ENCODE peak calls at places on chromosomes 1 and 21, in four cellular contexts. O is A673, E is left lung, J is AG04450. P is an unnamed sample.
A peak's percentile ranks its signal among the peaks of the same experiment; 100 is the strongest.

GRCh38 chr1:230753586-230754251 is 6.5 kb downstream of the CAPN9 start:
- DNase-seq in O (peak; percentile 68), E (peak; percentile 34), J (no peak), P (peak; percentile 72)

GRCh38 chr1:233300326-233300725 is 4.8 kb upstream of the PCNX2 start:
- DNase-seq in O (no peak), E (no peak), J (peak; percentile 18), P (no peak)

GRCh38 chr21:45515241-45516061 is 26.8 kb downstream of the SLC19A1 start:
- DNase-seq in O (no peak), E (peak; percentile 27), J (no peak), P (no peak)

GRCh38 chr1:77275194-77275593 is 6.6 kb upstream of the AK5 start:
- DNase-seq in O (no peak), E (no peak), J (no peak), P (no peak)

GRCh38 chr1:31701137-31701736 is 2.6 kb downstream of the COL16A1 start:
- DNase-seq in O (peak; percentile 91), E (peak; percentile 84), J (peak; percentile 94), P (peak; percentile 76)

GRCh38 chr1:52633291-52633754 is 355 bp downstream of the SHISAL2A start:
- DNase-seq in O (no peak), E (peak; percentile 32), J (no peak), P (peak; percentile 55)

GRCh38 chr1:111488669-111489068 is 14.8 kb downstream of the ADORA3 start:
- DNase-seq in O (no peak), E (no peak), J (no peak), P (no peak)

GRCh38 chr1:116737855-116738318 is 16.3 kb upstream of the CD2 start:
- DNase-seq in O (no peak), E (no peak), J (no peak), P (peak; percentile 66)

GRCh38 chr1:79568411-79568810 is 561.9 kb upstream of the ADGRL4 start:
- DNase-seq in O (no peak), E (no peak), J (peak; percentile 11), P (no peak)

GRCh38 chr1:205976708-205977107 is 26.5 kb downstream of the RAB7B start:
- DNase-seq in O (no peak), E (no peak), J (peak; percentile 23), P (no peak)

GRCh38 chr1:30318864-30319718 is 404.3 kb downstream of the MATN1 start:
- DNase-seq in O (no peak), E (no peak), J (no peak), P (no peak)

GRCh38 chr1:48013270-48013669 is 16.1 kb upstream of the TRABD2B start:
- DNase-seq in O (no peak), E (no peak), J (no peak), P (no peak)

GRCh38 chr1:178241057-178241456 is 147.2 kb downstream of the RASAL2 start:
- DNase-seq in O (no peak), E (no peak), J (peak; percentile 30), P (no peak)

GRCh38 chr1:213122514-213122929 is 71.5 kb downstream of the RPS6KC1 start:
- DNase-seq in O (peak; percentile 65), E (no peak), J (peak; percentile 24), P (no peak)

GRCh38 chr1:19260211-19261138 is 8.9 kb downstream of the MRTO4 start:
- DNase-seq in O (no peak), E (peak; percentile 40), J (peak; percentile 59), P (no peak)

GRCh38 chr21:27645285-27645684 is 678.4 kb upstream of the ADAMTS5 start:
- DNase-seq in O (no peak), E (no peak), J (no peak), P (no peak)

GRCh38 chr1:203539831-203540546 is 46.0 kb downstream of the OPTC start:
- DNase-seq in O (no peak), E (no peak), J (no peak), P (no peak)

GRCh38 chr1:39391741-39392679 is 99.4 kb upstream of the BMP8A start:
- DNase-seq in O (peak; percentile 94), E (no peak), J (no peak), P (no peak)

GRCh38 chr1:59151860-59152259 is 145.0 kb upstream of the FGGY start:
- DNase-seq in O (no peak), E (no peak), J (no peak), P (no peak)

GRCh38 chr1:98794196-98794886 is 132.8 kb downstream of the SNX7 start:
- DNase-seq in O (peak; percentile 73), E (no peak), J (peak; percentile 48), P (peak; percentile 64)

GRCh38 chr1:19656780-19657475 is 7.7 kb upstream of the HTR6 start:
- DNase-seq in O (no peak), E (no peak), J (no peak), P (no peak)

GRCh38 chr1:43221256-43221778 is 48.5 kb upstream of the TMEM125 start:
- DNase-seq in O (no peak), E (no peak), J (no peak), P (no peak)

GRCh38 chr1:46205794-46206193 is 2.7 kb downstream of the LURAP1 start:
- DNase-seq in O (no peak), E (no peak), J (no peak), P (no peak)

GRCh38 chr1:158121604-158122254 is 59.0 kb upstream of the CD1D start:
- DNase-seq in O (peak; percentile 89), E (no peak), J (no peak), P (peak; percentile 50)

GRCh38 chr21:31552826-31553225 is 106.7 kb upstream of the SOD1 start:
- DNase-seq in O (no peak), E (no peak), J (no peak), P (no peak)

GRCh38 chr21:31555741-31556191 is 103.7 kb upstream of the SOD1 start:
- DNase-seq in O (peak; percentile 78), E (no peak), J (no peak), P (no peak)

GRCh38 chr21:31554511-31555022 is 104.9 kb upstream of the SOD1 start:
- DNase-seq in O (peak; percentile 67), E (no peak), J (no peak), P (peak; percentile 66)

GRCh38 chr21:31553461-31553860 is 106.0 kb upstream of the SOD1 start:
- DNase-seq in O (no peak), E (no peak), J (no peak), P (no peak)

GRCh38 chr21:31553926-31554325 is 105.6 kb upstream of the SOD1 start:
- DNase-seq in O (no peak), E (no peak), J (no peak), P (no peak)
- TF ChIP-seq CTCF in O (no peak), E (no peak), J (no peak), P (no peak)

DNA sequence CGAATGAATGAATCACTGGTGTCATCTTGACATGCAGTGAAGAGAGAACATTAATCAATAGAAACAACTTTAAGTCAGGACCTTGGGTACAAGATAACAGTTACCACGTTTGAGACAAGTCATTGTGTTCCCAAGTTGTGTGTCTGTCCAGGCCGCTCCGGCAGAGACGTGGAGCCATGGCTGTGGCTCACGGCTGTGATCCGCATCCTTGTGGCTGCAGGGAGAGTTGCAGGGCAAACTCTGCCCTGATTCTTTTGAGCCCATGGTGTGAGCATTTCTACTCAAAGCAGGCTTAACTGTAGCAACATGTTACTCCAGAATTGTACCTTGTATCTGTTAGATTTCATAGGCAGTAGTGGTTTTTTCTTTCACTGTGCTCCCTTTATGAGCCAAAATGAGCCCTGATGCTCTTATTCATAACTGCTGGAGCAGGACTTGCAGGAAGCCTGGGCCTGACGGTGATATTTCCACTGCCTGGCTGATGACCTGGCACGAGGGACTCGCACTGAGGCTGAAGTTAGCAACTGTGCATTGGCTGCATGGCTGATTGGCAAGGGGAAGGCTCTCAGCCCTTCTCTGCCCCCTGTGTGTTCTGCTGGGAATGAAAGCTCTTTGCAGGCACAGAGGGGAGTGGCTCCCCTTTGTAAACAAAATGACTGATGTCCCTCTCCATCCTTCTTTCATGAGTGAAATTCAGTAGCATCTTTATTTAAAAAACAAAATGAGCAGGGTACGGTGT is 465.3 kb downstream of the AJAP1 start:
- DNase-seq in O (no peak), E (no peak), J (no peak), P (no peak)
- TF ChIP-seq CTCF in O (no peak), E (no peak), J (no peak), P (no peak)

GRCh38 chr1:164240081-164240480 is 318.9 kb upstream of the PBX1 start:
- DNase-seq in O (no peak), E (no peak), J (no peak), P (no peak)
- TF ChIP-seq CTCF in O (no peak), E (no peak), J (no peak), P (no peak)

DNA sequence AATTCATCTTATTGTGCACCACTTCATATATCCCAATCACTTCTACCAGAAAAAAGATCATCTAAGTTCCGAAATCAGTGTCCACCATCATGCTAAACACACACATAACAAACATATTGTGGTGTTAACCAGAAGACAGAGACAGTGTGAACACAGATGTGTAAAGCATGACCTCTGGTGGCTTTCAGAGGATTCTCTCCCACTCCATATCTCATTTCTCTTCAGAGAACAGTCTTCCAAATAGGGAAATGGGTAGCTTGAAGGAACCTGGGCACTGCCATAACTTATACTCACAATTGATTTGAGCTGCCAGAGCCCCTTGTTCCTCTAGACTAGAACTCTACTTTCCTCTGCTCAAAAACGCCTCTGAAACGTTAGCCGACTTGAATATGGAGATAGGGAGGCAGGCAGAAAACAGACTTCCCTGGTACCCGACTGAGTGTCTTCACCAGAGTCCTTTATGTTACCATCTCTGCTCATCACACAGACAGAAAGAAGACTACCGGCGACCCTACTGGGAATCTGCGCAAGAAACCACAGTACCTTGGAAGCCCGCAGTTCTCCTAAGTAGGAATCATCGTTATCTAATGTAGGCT is 1.8 kb upstream of the ELAPOR1 start:
- DNase-seq in O (peak; percentile 45), E (no peak), J (no peak), P (no peak)
- TF ChIP-seq CTCF in O (peak; percentile 10), E (no peak), J (peak; percentile 20), P (no peak)

GRCh38 chr1:54973205-54973921 is 7.1 kb upstream of the TMEM61 start:
- DNase-seq in O (peak; percentile 33), E (no peak), J (no peak), P (no peak)
- TF ChIP-seq CTCF in O (peak; percentile 55), E (no peak), J (peak; percentile 61), P (no peak)

P was measured in activated CD8-positive, alpha-beta T cell treated with anti-CD3 and anti-CD28 coated beads for 36 hours.